ENCODE peak calls at places on chromosome 5, in four cellular contexts. One of them, this sample, is unnamed. For H3K9me3 and H3K4me1, the result is how much of the 10 kb centered on the place peaks cover.

GRCh38 chr5:96384353-96384752 is 48.7 kb downstream of the PCSK1 start:
- DNase-seq in A673: no peak
- DNase-seq in fibroblast of lung: peak
- DNase-seq in body of pancreas: no peak
- DNase-seq in this sample: no peak

GRCh38 chr5:135210286-135211055 is 176.4 kb upstream of the PITX1 start:
- DNase-seq in A673: no peak
- DNase-seq in fibroblast of lung: no peak
- DNase-seq in body of pancreas: no peak
- DNase-seq in this sample: no peak

GRCh38 chr5:165325201-165325600 is 1819.8 kb downstream of the MAT2B start:
- DNase-seq in A673: peak
- DNase-seq in fibroblast of lung: peak
- DNase-seq in body of pancreas: no peak
- DNase-seq in this sample: no peak

GRCh38 chr5:75049581-75050274 is 2.6 kb downstream of the GCNT4 start:
- DNase-seq in A673: peak
- DNase-seq in fibroblast of lung: peak
- DNase-seq in body of pancreas: peak
- DNase-seq in this sample: peak

GRCh38 chr5:138275379-138275782 is 960 bp upstream of the GFRA3 start:
- DNase-seq in A673: peak
- DNase-seq in fibroblast of lung: no peak
- DNase-seq in body of pancreas: peak
- DNase-seq in this sample: no peak

GRCh38 chr5:134638760-134639201 is 6.2 kb upstream of the SAR1B start:
- DNase-seq in A673: no peak
- DNase-seq in fibroblast of lung: no peak
- DNase-seq in body of pancreas: peak
- DNase-seq in this sample: no peak

GRCh38 chr5:135079760-135080159 is 45.7 kb upstream of the PITX1 start:
- DNase-seq in A673: no peak
- DNase-seq in fibroblast of lung: no peak
- DNase-seq in body of pancreas: no peak
- DNase-seq in this sample: no peak

GRCh38 chr5:134572811-134573210 is 47.3 kb downstream of the JADE2 start:
- DNase-seq in A673: no peak
- DNase-seq in fibroblast of lung: no peak
- DNase-seq in body of pancreas: no peak
- DNase-seq in this sample: no peak

GRCh38 chr5:395921-396714 is 46.9 kb upstream of the EXOC3 start:
- DNase-seq in A673: no peak
- DNase-seq in fibroblast of lung: no peak
- DNase-seq in body of pancreas: no peak
- DNase-seq in this sample: no peak

GRCh38 chr5:34538026-34538672 is 118.0 kb upstream of the RAI14 start:
- DNase-seq in A673: peak
- DNase-seq in fibroblast of lung: no peak
- DNase-seq in body of pancreas: peak
- DNase-seq in this sample: no peak

GRCh38 chr5:96297867-96298266 is 135.2 kb downstream of the PCSK1 start:
- DNase-seq in A673: no peak
- DNase-seq in fibroblast of lung: peak
- DNase-seq in body of pancreas: no peak
- DNase-seq in this sample: no peak

GRCh38 chr5:89988998-89989690 is 420.4 kb downstream of the CETN3 start:
- DNase-seq in A673: no peak
- DNase-seq in fibroblast of lung: no peak
- DNase-seq in body of pancreas: no peak
- DNase-seq in this sample: no peak

GRCh38 chr5:65305913-65306312 is 175.8 kb downstream of the ADAMTS6 start:
- DNase-seq in A673: no peak
- DNase-seq in fibroblast of lung: peak
- DNase-seq in body of pancreas: no peak
- DNase-seq in this sample: no peak

GRCh38 chr5:141269195-141269594 is 24.0 kb downstream of the PCDHB15 start:
- DNase-seq in A673: no peak
- DNase-seq in fibroblast of lung: no peak
- DNase-seq in body of pancreas: no peak
- DNase-seq in this sample: no peak
- H3K9me3 ChIP-seq in A673: half or more
- H3K9me3 ChIP-seq in fibroblast of lung: under half
- H3K9me3 ChIP-seq in body of pancreas: under half
- H3K9me3 ChIP-seq in this sample: under half

DNA sequence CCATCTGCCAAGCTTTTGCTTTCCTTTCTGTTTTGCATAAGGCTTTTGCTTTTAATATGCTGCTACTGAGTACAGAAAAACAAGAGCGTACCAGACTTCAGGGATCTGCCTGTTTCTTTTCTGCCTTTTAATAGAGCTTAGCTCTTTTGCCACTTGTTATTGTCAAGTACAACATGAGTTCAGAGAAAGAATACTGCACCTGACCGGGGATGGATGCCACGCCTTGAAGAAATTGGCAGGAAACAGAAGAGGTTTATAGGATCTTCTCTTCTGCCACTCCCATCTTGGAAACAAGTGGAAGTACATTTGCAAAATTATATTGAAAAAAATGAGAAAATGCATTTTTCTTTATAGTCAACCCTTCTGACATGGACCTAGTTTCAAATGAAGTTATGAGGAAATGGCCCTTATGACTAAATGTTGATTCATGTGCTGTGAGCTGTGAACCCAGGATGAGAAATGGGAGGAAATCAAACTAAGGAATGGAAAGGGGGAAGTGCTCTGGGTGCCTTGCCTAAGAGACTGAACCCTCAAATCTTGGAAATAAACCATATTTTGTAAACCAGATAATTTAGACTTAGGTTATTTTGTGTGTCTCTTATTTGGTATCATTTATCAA is 3.9 kb upstream of the FCHO2 start:
- DNase-seq in A673: no peak
- DNase-seq in fibroblast of lung: peak
- DNase-seq in body of pancreas: no peak
- DNase-seq in this sample: no peak
- H3K4me3 ChIP-seq in A673: no peak
- H3K4me3 ChIP-seq in fibroblast of lung: no peak
- H3K4me3 ChIP-seq in body of pancreas: no peak
- H3K4me3 ChIP-seq in this sample: no peak

DNA sequence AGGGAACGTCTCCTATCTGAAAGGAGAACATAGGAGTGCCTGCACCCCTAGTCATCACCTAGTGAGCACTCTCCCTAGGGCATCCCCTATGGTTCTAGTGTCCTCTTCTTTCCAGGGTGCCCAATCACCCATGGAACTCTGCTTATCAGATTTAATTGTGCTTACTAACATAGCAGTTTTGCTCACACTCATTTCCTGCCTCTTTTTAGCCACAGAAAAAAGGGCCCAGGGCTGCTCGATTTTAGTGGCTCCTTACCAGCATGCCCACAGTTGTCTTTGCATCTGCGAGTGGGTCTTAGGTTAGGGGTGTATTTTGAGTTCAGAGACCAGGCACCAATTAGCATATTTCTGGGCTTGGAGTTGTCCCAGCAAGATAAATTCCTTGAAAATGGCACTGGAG is 1110.2 kb downstream of the TAF11L14 start:
- DNase-seq in A673: no peak
- DNase-seq in fibroblast of lung: no peak
- DNase-seq in body of pancreas: no peak
- DNase-seq in this sample: no peak
- H3K4me1 ChIP-seq in A673: under half
- H3K4me1 ChIP-seq in fibroblast of lung: under half
- H3K4me1 ChIP-seq in body of pancreas: under half
- H3K4me1 ChIP-seq in this sample: half or more

GRCh38 chr5:2899311-2899710 is 147.8 kb upstream of the IRX2 start:
- DNase-seq in A673: no peak
- DNase-seq in fibroblast of lung: no peak
- DNase-seq in body of pancreas: no peak
- DNase-seq in this sample: no peak
- H3K9me3 ChIP-seq in A673: under half
- H3K9me3 ChIP-seq in fibroblast of lung: under half
- H3K9me3 ChIP-seq in body of pancreas: under half
- H3K9me3 ChIP-seq in this sample: under half

GRCh38 chr5:150153957-150154617 is 1.6 kb downstream of the PDGFRB start:
- DNase-seq in A673: peak
- DNase-seq in fibroblast of lung: peak
- DNase-seq in body of pancreas: no peak
- DNase-seq in this sample: no peak
- H3K4me3 ChIP-seq in A673: peak
- H3K4me3 ChIP-seq in fibroblast of lung: peak
- H3K4me3 ChIP-seq in body of pancreas: no peak
- H3K4me3 ChIP-seq in this sample: no peak

GRCh38 chr5:9419794-9420193 is 126.1 kb downstream of the SEMA5A start:
- DNase-seq in A673: no peak
- DNase-seq in fibroblast of lung: no peak
- DNase-seq in body of pancreas: no peak
- DNase-seq in this sample: no peak

GRCh38 chr5:9423611-9424010 is 122.3 kb downstream of the SEMA5A start:
- DNase-seq in A673: no peak
- DNase-seq in fibroblast of lung: peak
- DNase-seq in body of pancreas: peak
- DNase-seq in this sample: no peak

GRCh38 chr5:9425710-9426109 is 120.2 kb downstream of the SEMA5A start:
- DNase-seq in A673: no peak
- DNase-seq in fibroblast of lung: no peak
- DNase-seq in body of pancreas: no peak
- DNase-seq in this sample: no peak

GRCh38 chr5:9421823-9422354 is 124.0 kb downstream of the SEMA5A start:
- DNase-seq in A673: no peak
- DNase-seq in fibroblast of lung: peak
- DNase-seq in body of pancreas: peak
- DNase-seq in this sample: no peak
- H3K4me1 ChIP-seq in A673: under half
- H3K4me1 ChIP-seq in fibroblast of lung: under half
- H3K4me1 ChIP-seq in body of pancreas: under half
- H3K4me1 ChIP-seq in this sample: under half